ENCODE peak calls at places on chromosomes 2 and 18, in nine cellular contexts. S, Z, Y, A, F, K, N, C and R are unnamed samples.

GRCh38 chr18:45835057-45835634 is 9.7 kb downstream of the SIGLEC15 start:
- DNase-seq in S (no peak), Z (no peak), Y (no peak), A (no peak), F (no peak), K (no peak), N (no peak), C (no peak), R (no peak)

GRCh38 chr18:45874501-45875184 is 49.2 kb downstream of the SIGLEC15 start:
- DNase-seq in S (no peak), Z (no peak), Y (peak; percentile 44), A (no peak), F (no peak), K (no peak), N (no peak), C (no peak), R (peak; percentile 56)

GRCh38 chr2:71474116-71474743 is 20.9 kb downstream of the DYSF start:
- DNase-seq in S (no peak), Z (no peak), Y (no peak), A (no peak), F (no peak), K (no peak), N (peak; percentile 52), C (no peak), R (no peak)

GRCh38 chr18:5395860-5396448 is 100.4 kb upstream of the ZBTB14 start:
- DNase-seq in S (no peak), Z (no peak), Y (no peak), A (no peak), F (no peak), K (no peak), N (no peak), C (no peak), R (no peak)

GRCh38 chr2:37706784-37707183 is 35.3 kb upstream of the CDC42EP3 start:
- DNase-seq in S (no peak), Z (no peak), Y (no peak), A (no peak), F (no peak), K (no peak), N (no peak), C (no peak), R (no peak)

GRCh38 chr2:219385958-219386520 is 1.7 kb downstream of the DNPEP start:
- DNase-seq in S (peak; percentile 57), Z (no peak), Y (no peak), A (no peak), F (no peak), K (no peak), N (no peak), C (no peak), R (no peak)

GRCh38 chr2:231364961-231365810 is 30.3 kb upstream of the B3GNT7 start:
- DNase-seq in S (no peak), Z (peak; percentile 77), Y (peak; percentile 13), A (no peak), F (peak; percentile 60), K (peak; percentile 43), N (peak; percentile 98), C (no peak), R (peak; percentile 72)

GRCh38 chr2:36466135-36466534 is 110.6 kb downstream of the CRIM1 start:
- DNase-seq in S (no peak), Z (no peak), Y (peak; percentile 3), A (no peak), F (no peak), K (no peak), N (no peak), C (no peak), R (no peak)

GRCh38 chr2:150357770-150358467 is 129.5 kb downstream of the RND3 start:
- DNase-seq in S (no peak), Z (no peak), Y (no peak), A (no peak), F (no peak), K (no peak), N (no peak), C (no peak), R (no peak)

GRCh38 chr2:10947005-10947440 is 35.3 kb downstream of the KCNF1 start:
- DNase-seq in S (no peak), Z (no peak), Y (no peak), A (no peak), F (no peak), K (no peak), N (peak; percentile 64), C (no peak), R (peak; percentile 54)

DNA sequence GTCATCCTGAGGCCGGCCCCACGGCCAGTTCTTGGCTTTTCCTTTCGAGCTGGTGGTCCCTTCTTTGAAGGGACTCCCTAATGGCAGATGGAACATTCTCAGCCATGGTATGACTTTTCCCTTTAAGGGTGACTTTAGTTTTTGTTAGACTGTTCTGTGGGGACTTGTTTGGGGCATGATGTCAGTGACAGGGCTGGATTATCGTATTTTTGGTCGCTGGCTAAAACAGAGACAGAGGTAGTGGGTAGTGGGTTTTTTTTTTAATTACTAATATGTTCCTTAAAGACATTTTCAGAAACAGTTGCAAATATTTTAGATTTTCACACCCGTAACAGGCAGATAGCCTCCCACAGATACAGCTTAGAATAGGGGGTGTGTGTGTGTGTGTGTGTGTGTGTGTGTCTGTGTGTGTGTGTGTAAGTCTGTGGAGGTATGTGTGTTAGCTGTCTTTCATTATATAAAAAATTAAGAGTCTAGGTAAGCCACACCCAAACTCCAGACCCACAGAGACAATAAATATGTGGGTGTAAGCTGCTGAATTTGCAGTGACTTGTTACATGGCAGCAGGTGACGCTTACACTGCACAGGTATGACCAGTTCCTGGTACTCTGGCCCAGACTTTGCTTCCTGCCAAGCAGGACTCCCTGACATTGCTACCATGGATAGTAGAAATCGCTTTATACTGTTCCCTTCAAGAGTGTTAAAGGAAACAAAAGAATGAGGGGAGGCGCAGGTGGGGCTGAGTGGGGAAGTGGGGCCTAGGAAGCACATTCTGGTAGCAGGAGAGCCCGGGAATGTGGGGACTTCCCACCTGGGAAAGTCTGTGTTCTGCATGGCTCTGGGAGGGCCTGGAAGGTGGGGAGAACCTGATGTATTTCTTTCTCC is 20.9 kb downstream of the NCK2 start:
- DNase-seq in S (no peak), Z (no peak), Y (no peak), A (no peak), F (no peak), K (no peak), N (no peak), C (no peak), R (no peak)
- H3K4me1 ChIP-seq in S (peaks cover 20% of the 10 kb centered on the region), Z (no peaks in the 10 kb centered on the region), Y (peaks cover 16% of the 10 kb centered on the region), A (peaks cover 52% of the 10 kb centered on the region), F (no peaks in the 10 kb centered on the region), K (peaks cover 35% of the 10 kb centered on the region), N (peaks cover 14% of the 10 kb centered on the region), C (peaks cover 36% of the 10 kb centered on the region), R (peaks cover 2% of the 10 kb centered on the region)

GRCh38 chr2:52933878-52934277 is 833.7 kb upstream of the CHAC2 start:
- DNase-seq in S (no peak), Z (no peak), Y (no peak), A (no peak), F (no peak), K (no peak), N (no peak), C (no peak), R (peak; percentile 67)

GRCh38 chr2:52931660-52932059 is 835.9 kb upstream of the CHAC2 start:
- DNase-seq in S (no peak), Z (no peak), Y (no peak), A (no peak), F (no peak), K (no peak), N (no peak), C (no peak), R (no peak)

GRCh38 chr2:52936029-52936428 is 831.6 kb upstream of the CHAC2 start:
- DNase-seq in S (no peak), Z (no peak), Y (no peak), A (no peak), F (no peak), K (no peak), N (peak; percentile 74), C (no peak), R (peak; percentile 54)

GRCh38 chr2:52934354-52934898 is 833.2 kb upstream of the CHAC2 start:
- DNase-seq in S (no peak), Z (no peak), Y (no peak), A (no peak), F (no peak), K (no peak), N (peak; percentile 97), C (no peak), R (peak; percentile 92)

GRCh38 chr2:52934920-52935640 is 832.5 kb upstream of the CHAC2 start:
- DNase-seq in S (no peak), Z (no peak), Y (no peak), A (no peak), F (no peak), K (no peak), N (no peak), C (no peak), R (no peak)
- H3K4me1 ChIP-seq in S (no peaks in the 10 kb centered on the region), Z (no peaks in the 10 kb centered on the region), Y (no peaks in the 10 kb centered on the region), A (no peaks in the 10 kb centered on the region), F (no peaks in the 10 kb centered on the region), K (no peaks in the 10 kb centered on the region), N (peaks cover 43% of the 10 kb centered on the region), C (no peaks in the 10 kb centered on the region), R (peaks cover 2% of the 10 kb centered on the region)

GRCh38 chr2:65353046-65353445 is 79.4 kb downstream of the SPRED2 start:
- DNase-seq in S (no peak), Z (no peak), Y (no peak), A (no peak), F (no peak), K (no peak), N (no peak), C (no peak), R (no peak)

GRCh38 chr2:65353927-65354326 is 78.5 kb downstream of the SPRED2 start:
- DNase-seq in S (no peak), Z (no peak), Y (no peak), A (no peak), F (no peak), K (no peak), N (no peak), C (no peak), R (no peak)

GRCh38 chr2:65357095-65357958 is 75.1 kb downstream of the SPRED2 start:
- DNase-seq in S (no peak), Z (no peak), Y (peak; percentile 37), A (no peak), F (no peak), K (no peak), N (no peak), C (no peak), R (no peak)

GRCh38 chr2:65354773-65355172 is 77.6 kb downstream of the SPRED2 start:
- DNase-seq in S (no peak), Z (no peak), Y (no peak), A (no peak), F (no peak), K (no peak), N (peak; percentile 47), C (no peak), R (no peak)

GRCh38 chr2:65355190-65355831 is 77.1 kb downstream of the SPRED2 start:
- DNase-seq in S (no peak), Z (no peak), Y (no peak), A (no peak), F (no peak), K (no peak), N (peak; percentile 60), C (no peak), R (no peak)
- H3K4me1 ChIP-seq in S (peaks cover 9% of the 10 kb centered on the region), Z (peaks cover 33% of the 10 kb centered on the region), Y (peaks cover 100% of the 10 kb centered on the region), A (peaks cover 63% of the 10 kb centered on the region), F (no peaks in the 10 kb centered on the region), K (peaks cover 64% of the 10 kb centered on the region), N (peaks cover 27% of the 10 kb centered on the region), C (peaks cover 10% of the 10 kb centered on the region), R (peaks cover 33% of the 10 kb centered on the region)

DNA sequence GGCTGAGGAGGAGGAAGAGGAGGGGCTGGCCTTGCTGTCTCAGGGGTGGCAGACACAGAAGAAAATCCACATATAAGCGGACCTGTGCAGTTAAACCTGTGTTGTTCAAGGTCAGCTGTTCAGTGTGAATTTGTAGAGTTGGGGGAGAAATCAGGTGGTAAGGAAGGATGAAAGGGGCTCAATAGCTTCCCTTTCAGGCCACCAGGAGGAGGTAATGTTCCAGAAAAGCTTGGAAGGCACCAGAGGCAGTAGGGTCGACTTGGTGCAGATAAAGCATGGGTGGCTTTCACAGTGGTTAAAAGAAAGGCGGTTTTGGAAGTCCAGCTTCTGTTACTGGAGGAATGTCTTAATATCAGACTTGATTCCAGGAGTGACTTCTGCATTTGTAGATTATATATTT is 167.4 kb downstream of the THSD7B start:
- DNase-seq in S (no peak), Z (no peak), Y (peak; percentile 13), A (no peak), F (no peak), K (no peak), N (peak; percentile 61), C (peak; percentile 33), R (peak; percentile 2)
- H3K4me1 ChIP-seq in S (no peaks in the 10 kb centered on the region), Z (no peaks in the 10 kb centered on the region), Y (no peaks in the 10 kb centered on the region), A (no peaks in the 10 kb centered on the region), F (no peaks in the 10 kb centered on the region), K (no peaks in the 10 kb centered on the region), N (no peaks in the 10 kb centered on the region), C (no peaks in the 10 kb centered on the region), R (no peaks in the 10 kb centered on the region)